ENCODE peak calls at places on chromosomes 4 and X, in ten cellular contexts. W is body of pancreas; S is brain microvascular endothelial cell; T is HEK293T; D is NCI-H510A treated with DMSO at 0.1 percent for 48 hours; E is kidney tubule cell; C is GM23248; J is CD4-positive, alpha-beta T cell; L is mucosa of descending colon; X is NCI-H460. Z is an unnamed sample.

GRCh38 chr4:6752486-6752829 is 30.1 kb upstream of the KIAA0232 start:
- DNase-seq in E (no peak), L (no peak), X (no peak), S (no peak), W (no peak), D (no peak), J (no peak), T (no peak), C (no peak), Z (no peak)

GRCh38 chr4:10421344-10422055 is 35.7 kb downstream of the ZNF518B start:
- DNase-seq in T (no peak), E (no peak), W (no peak), S (no peak), J (no peak), X (no peak), C (no peak), D (no peak), L (no peak), Z (no peak)

GRCh38 chr4:6221851-6222760 is 21.8 kb upstream of the JAKMIP1 start:
- DNase-seq in X (no peak), L (peak; percentile 40), W (peak; percentile 72), S (no peak), D (peak; percentile 33), T (peak; percentile 94), J (no peak), C (peak; percentile 49), E (no peak), Z (peak; percentile 51)

GRCh38 chr4:112523764-112524505 is 8.0 kb upstream of the NEUROG2 start:
- DNase-seq in C (peak; percentile 60), D (peak; percentile 69), T (peak; percentile 75), J (peak; percentile 74), W (peak; percentile 81), X (no peak), E (peak; percentile 75), L (peak; percentile 80), S (no peak), Z (peak; percentile 76)

GRCh38 chrX:137684591-137684990 is 118.7 kb downstream of the ZIC3 start:
- DNase-seq in E (no peak), D (no peak), T (no peak), J (no peak), W (no peak), X (no peak), C (no peak), S (no peak), L (no peak), Z (no peak)

GRCh38 chr4:3786196-3786869 is 20.1 kb downstream of the ADRA2C start:
- DNase-seq in W (peak; percentile 77), E (peak; percentile 6), S (no peak), L (peak; percentile 70), C (peak; percentile 16), T (no peak), D (peak; percentile 11), X (no peak), J (no peak), Z (no peak)

GRCh38 chr4:38664704-38665401 is 854 bp downstream of the KLF3 start:
- DNase-seq in S (no peak), J (peak; percentile 60), T (peak; percentile 20), D (peak; percentile 46), L (peak; percentile 79), C (peak; percentile 73), W (peak; percentile 78), E (peak; percentile 76), X (peak; percentile 36), Z (peak; percentile 83)

GRCh38 chr4:100098681-100099080 is 91.6 kb downstream of the DDIT4L start:
- DNase-seq in W (no peak), L (no peak), S (no peak), X (no peak), D (no peak), C (no peak), T (no peak), E (no peak), J (no peak), Z (no peak)

GRCh38 chr4:71550220-71551190 is 211.7 kb downstream of the SLC4A4 start:
- DNase-seq in W (no peak), E (peak; percentile 79), J (no peak), C (peak; percentile 48), D (no peak), T (no peak), L (no peak), S (peak; percentile 88), X (no peak), Z (no peak)

GRCh38 chrX:19554786-19555185 is 39.5 kb upstream of the MAP3K15 start:
- DNase-seq in T (no peak), D (no peak), J (no peak), W (no peak), S (peak; percentile 70), L (no peak), X (no peak), C (peak; percentile 88), E (peak; percentile 6), Z (no peak)